ENCODE peak calls at places on chromosomes 16 and 17, in five cellular contexts. One of them, this sample, is unnamed.

GRCh38 chr17:2002767-2003329 is 22.3 kb downstream of the RTN4RL1 start:
- DNase-seq in heart right ventricle: no peak
- DNase-seq in right lobe of liver: no peak
- DNase-seq in GM23338: no peak
- DNase-seq in OCI-LY7: no peak
- DNase-seq in this sample: no peak

GRCh38 chr17:66459811-66460270 is 157.4 kb downstream of the PRKCA start:
- DNase-seq in heart right ventricle: no peak
- DNase-seq in OCI-LY7: no peak
- DNase-seq in GM23338: no peak
- DNase-seq in right lobe of liver: peak; percentile 43
- DNase-seq in this sample: no peak

GRCh38 chr16:25171390-25171789 is 45.4 kb upstream of the AQP8 start:
- DNase-seq in heart right ventricle: no peak
- DNase-seq in GM23338: no peak
- DNase-seq in right lobe of liver: no peak
- DNase-seq in OCI-LY7: no peak
- DNase-seq in this sample: no peak

GRCh38 chr16:87610026-87610425 is 7.7 kb downstream of the JPH3 start:
- DNase-seq in OCI-LY7: no peak
- DNase-seq in right lobe of liver: no peak
- DNase-seq in heart right ventricle: no peak
- DNase-seq in GM23338: no peak
- DNase-seq in this sample: no peak

GRCh38 chr16:88132836-88133506 is 181.7 kb downstream of the BANP start:
- DNase-seq in right lobe of liver: no peak
- DNase-seq in GM23338: no peak
- DNase-seq in heart right ventricle: no peak
- DNase-seq in OCI-LY7: no peak
- DNase-seq in this sample: no peak

GRCh38 chr17:16877102-16877501 is 94.8 kb downstream of the TNFRSF13B start:
- DNase-seq in right lobe of liver: no peak
- DNase-seq in GM23338: no peak
- DNase-seq in OCI-LY7: no peak
- DNase-seq in heart right ventricle: no peak
- DNase-seq in this sample: no peak

GRCh38 chr16:68083861-68084503 is 1.2 kb upstream of the NFATC3 start:
- DNase-seq in heart right ventricle: no peak
- DNase-seq in GM23338: peak; percentile 64
- DNase-seq in right lobe of liver: peak; percentile 55
- DNase-seq in OCI-LY7: no peak
- DNase-seq in this sample: no peak

GRCh38 chr16:27461483-27462171 is 59.7 kb downstream of the IL21R start:
- DNase-seq in right lobe of liver: no peak
- DNase-seq in OCI-LY7: no peak
- DNase-seq in GM23338: no peak
- DNase-seq in heart right ventricle: no peak
- DNase-seq in this sample: no peak

GRCh38 chr16:31880322-31880979 is 6.8 kb downstream of the ZNF267 start:
- DNase-seq in heart right ventricle: no peak
- DNase-seq in GM23338: no peak
- DNase-seq in right lobe of liver: no peak
- DNase-seq in OCI-LY7: no peak
- DNase-seq in this sample: no peak

GRCh38 chr17:48488548-48489106 is 42.2 kb downstream of the HOXB1 start:
- DNase-seq in heart right ventricle: no peak
- DNase-seq in right lobe of liver: no peak
- DNase-seq in GM23338: no peak
- DNase-seq in OCI-LY7: peak; percentile 35
- DNase-seq in this sample: no peak

GRCh38 chr16:14455577-14455976 is 174.5 kb downstream of the PARN start:
- DNase-seq in OCI-LY7: no peak
- DNase-seq in right lobe of liver: no peak
- DNase-seq in heart right ventricle: no peak
- DNase-seq in GM23338: peak; percentile 38
- DNase-seq in this sample: no peak
- TF ChIP-seq CTCF in OCI-LY7: no peak
- TF ChIP-seq CTCF in right lobe of liver: no peak
- TF ChIP-seq CTCF in heart right ventricle: no peak
- TF ChIP-seq CTCF in GM23338: no peak
- TF ChIP-seq CTCF in this sample: no peak

GRCh38 chr17:20205609-20206008 is 196.4 kb downstream of the SPECC1 start:
- DNase-seq in heart right ventricle: no peak
- DNase-seq in GM23338: no peak
- DNase-seq in right lobe of liver: no peak
- DNase-seq in OCI-LY7: no peak
- DNase-seq in this sample: no peak

GRCh38 chr17:20206068-20206467 is 196.9 kb downstream of the SPECC1 start:
- DNase-seq in right lobe of liver: no peak
- DNase-seq in GM23338: no peak
- DNase-seq in OCI-LY7: no peak
- DNase-seq in heart right ventricle: no peak
- DNase-seq in this sample: no peak

GRCh38 chr17:20206591-20206990 is 197.4 kb downstream of the SPECC1 start:
- DNase-seq in right lobe of liver: no peak
- DNase-seq in heart right ventricle: no peak
- DNase-seq in OCI-LY7: no peak
- DNase-seq in GM23338: no peak
- DNase-seq in this sample: no peak

GRCh38 chr17:20208717-20209116 is 199.6 kb downstream of the SPECC1 start:
- DNase-seq in heart right ventricle: no peak
- DNase-seq in GM23338: no peak
- DNase-seq in OCI-LY7: no peak
- DNase-seq in right lobe of liver: no peak
- DNase-seq in this sample: no peak

GRCh38 chr17:20207295-20207985 is 198.3 kb downstream of the SPECC1 start:
- DNase-seq in right lobe of liver: no peak
- DNase-seq in heart right ventricle: no peak
- DNase-seq in OCI-LY7: no peak
- DNase-seq in GM23338: no peak
- DNase-seq in this sample: no peak
- H3K4me3 ChIP-seq in right lobe of liver: no peak overlapping the region
- H3K4me3 ChIP-seq in heart right ventricle: no peak overlapping the region
- H3K4me3 ChIP-seq in OCI-LY7: no peak overlapping the region
- H3K4me3 ChIP-seq in GM23338: no peak overlapping the region
- H3K4me3 ChIP-seq in this sample: no peak overlapping the region

DNA sequence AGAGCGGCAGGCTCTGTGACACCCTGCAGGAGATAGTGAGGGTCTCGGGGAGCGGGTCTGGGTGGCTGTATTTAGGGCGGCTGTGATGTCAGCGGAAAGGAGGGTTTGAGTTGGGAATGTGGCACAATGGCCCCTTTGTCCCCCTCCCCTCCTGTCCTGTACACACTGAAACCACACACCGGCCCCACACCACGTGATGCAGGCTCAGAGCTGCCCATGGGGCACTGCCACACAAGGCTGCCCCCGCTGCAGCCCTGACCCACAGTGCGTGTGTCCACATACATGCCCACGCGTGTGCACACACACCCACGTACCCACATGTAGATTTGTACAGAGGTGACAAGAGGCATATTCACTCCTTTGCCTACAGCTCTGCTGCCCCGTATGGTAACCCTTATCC is 15.3 kb downstream of the SGCA start:
- DNase-seq in right lobe of liver: no peak
- DNase-seq in heart right ventricle: no peak
- DNase-seq in OCI-LY7: no peak
- DNase-seq in GM23338: no peak
- DNase-seq in this sample: no peak
- TF ChIP-seq CTCF in right lobe of liver: no peak
- TF ChIP-seq CTCF in heart right ventricle: no peak
- TF ChIP-seq CTCF in OCI-LY7: no peak
- TF ChIP-seq CTCF in GM23338: no peak
- TF ChIP-seq CTCF in this sample: no peak

GRCh38 chr16:57132470-57132869 is 40.1 kb downstream of the CPNE2 start:
- DNase-seq in GM23338: no peak
- DNase-seq in right lobe of liver: no peak
- DNase-seq in OCI-LY7: no peak
- DNase-seq in heart right ventricle: no peak
- DNase-seq in this sample: no peak

GRCh38 chr16:57137043-57137442 is 44.7 kb downstream of the CPNE2 start:
- DNase-seq in GM23338: no peak
- DNase-seq in OCI-LY7: no peak
- DNase-seq in right lobe of liver: no peak
- DNase-seq in heart right ventricle: no peak
- DNase-seq in this sample: no peak

GRCh38 chr16:57133101-57133500 is 40.7 kb downstream of the CPNE2 start:
- DNase-seq in GM23338: no peak
- DNase-seq in OCI-LY7: no peak
- DNase-seq in right lobe of liver: no peak
- DNase-seq in heart right ventricle: no peak
- DNase-seq in this sample: no peak

GRCh38 chr16:57133911-57134310 is 41.5 kb downstream of the CPNE2 start:
- DNase-seq in heart right ventricle: no peak
- DNase-seq in OCI-LY7: no peak
- DNase-seq in right lobe of liver: no peak
- DNase-seq in GM23338: no peak
- DNase-seq in this sample: no peak

GRCh38 chr16:57134982-57135381 is 42.6 kb downstream of the CPNE2 start:
- DNase-seq in right lobe of liver: no peak
- DNase-seq in heart right ventricle: no peak
- DNase-seq in OCI-LY7: peak; percentile 72
- DNase-seq in GM23338: no peak
- DNase-seq in this sample: no peak
- H3K4me3 ChIP-seq in right lobe of liver: no peak overlapping the region
- H3K4me3 ChIP-seq in heart right ventricle: no peak overlapping the region
- H3K4me3 ChIP-seq in OCI-LY7: peak overlapping the region; percentile 33
- H3K4me3 ChIP-seq in GM23338: no peak overlapping the region
- H3K4me3 ChIP-seq in this sample: no peak overlapping the region

DNA sequence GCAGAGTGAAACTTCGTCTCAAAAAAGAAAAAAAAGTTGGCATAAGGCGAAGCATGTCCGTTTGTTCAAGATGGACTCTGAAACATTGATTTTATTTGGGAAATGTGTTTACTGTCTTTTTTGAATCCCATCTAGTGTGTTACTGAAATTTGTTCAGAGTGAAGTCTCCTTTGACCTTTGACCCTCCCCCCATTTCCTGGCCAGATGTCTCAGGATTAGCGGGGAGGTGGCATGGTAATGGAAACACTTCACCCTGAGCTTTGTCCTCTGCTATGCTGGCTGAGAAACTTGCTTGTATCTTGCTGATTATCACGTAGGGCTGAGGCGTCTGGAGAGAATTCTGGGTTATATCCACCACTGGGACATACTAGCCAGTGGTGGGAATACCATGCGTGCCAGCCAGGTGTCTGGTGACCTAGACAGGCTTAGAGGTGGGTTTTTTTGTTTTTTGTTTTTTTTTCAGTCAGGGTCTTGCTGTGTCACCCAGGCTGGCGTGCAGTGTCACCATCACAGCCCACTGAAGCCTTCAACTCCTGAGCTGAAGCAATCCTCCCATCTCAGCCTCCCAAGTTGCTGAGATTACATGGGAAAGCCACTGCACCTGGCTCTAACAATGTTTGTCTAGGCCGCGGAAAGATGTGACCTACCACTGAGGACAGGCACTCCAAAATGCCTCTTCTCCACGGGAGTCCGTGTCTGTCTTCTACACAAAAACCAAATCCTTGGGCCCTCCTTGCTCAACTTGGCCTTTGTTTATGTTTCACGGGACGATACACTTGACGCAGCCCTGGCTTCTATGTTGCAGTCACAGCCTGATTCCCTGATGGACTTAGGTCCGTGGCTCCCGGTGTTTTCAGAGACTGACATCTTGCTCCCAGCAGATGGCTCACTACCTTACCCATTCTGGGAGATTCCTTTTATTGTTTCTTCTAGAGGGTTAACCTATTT is 6.6 kb upstream of the GALK1 start:
- DNase-seq in right lobe of liver: no peak
- DNase-seq in GM23338: no peak
- DNase-seq in heart right ventricle: no peak
- DNase-seq in OCI-LY7: peak; percentile 35
- DNase-seq in this sample: no peak
- TF ChIP-seq CTCF in right lobe of liver: no peak
- TF ChIP-seq CTCF in GM23338: peak; percentile 13
- TF ChIP-seq CTCF in heart right ventricle: no peak
- TF ChIP-seq CTCF in OCI-LY7: peak; percentile 39
- TF ChIP-seq CTCF in this sample: no peak

GRCh38 chr17:50338645-50339044 is 7.3 kb upstream of the XYLT2 start:
- DNase-seq in GM23338: no peak
- DNase-seq in heart right ventricle: no peak
- DNase-seq in OCI-LY7: no peak
- DNase-seq in right lobe of liver: no peak
- DNase-seq in this sample: no peak
- H3K4me3 ChIP-seq in GM23338: no peak overlapping the region
- H3K4me3 ChIP-seq in heart right ventricle: no peak overlapping the region
- H3K4me3 ChIP-seq in OCI-LY7: no peak overlapping the region
- H3K4me3 ChIP-seq in right lobe of liver: no peak overlapping the region
- H3K4me3 ChIP-seq in this sample: no peak overlapping the region

GRCh38 chr16:4410335-4411075 is 5.9 kb downstream of the CORO7 start:
- DNase-seq in OCI-LY7: no peak
- DNase-seq in GM23338: no peak
- DNase-seq in heart right ventricle: no peak
- DNase-seq in right lobe of liver: no peak
- DNase-seq in this sample: no peak

GRCh38 chr16:4409081-4409932 is 7.1 kb downstream of the CORO7 start:
- DNase-seq in heart right ventricle: no peak
- DNase-seq in right lobe of liver: no peak
- DNase-seq in GM23338: peak; percentile 45
- DNase-seq in OCI-LY7: no peak
- DNase-seq in this sample: no peak

GRCh38 chr16:4412854-4413253 is 3.5 kb downstream of the CORO7 start:
- DNase-seq in right lobe of liver: no peak
- DNase-seq in heart right ventricle: no peak
- DNase-seq in GM23338: no peak
- DNase-seq in OCI-LY7: no peak
- DNase-seq in this sample: no peak

GRCh38 chr16:4412159-4412558 is 4.2 kb downstream of the CORO7 start:
- DNase-seq in OCI-LY7: no peak
- DNase-seq in right lobe of liver: no peak
- DNase-seq in GM23338: no peak
- DNase-seq in heart right ventricle: no peak
- DNase-seq in this sample: no peak

GRCh38 chr16:4411684-4412083 is 4.7 kb downstream of the CORO7 start:
- DNase-seq in right lobe of liver: no peak
- DNase-seq in OCI-LY7: no peak
- DNase-seq in GM23338: no peak
- DNase-seq in heart right ventricle: peak; percentile 76
- DNase-seq in this sample: no peak
- TF ChIP-seq CTCF in right lobe of liver: no peak
- TF ChIP-seq CTCF in OCI-LY7: no peak
- TF ChIP-seq CTCF in GM23338: no peak
- TF ChIP-seq CTCF in heart right ventricle: no peak
- TF ChIP-seq CTCF in this sample: no peak

DNA sequence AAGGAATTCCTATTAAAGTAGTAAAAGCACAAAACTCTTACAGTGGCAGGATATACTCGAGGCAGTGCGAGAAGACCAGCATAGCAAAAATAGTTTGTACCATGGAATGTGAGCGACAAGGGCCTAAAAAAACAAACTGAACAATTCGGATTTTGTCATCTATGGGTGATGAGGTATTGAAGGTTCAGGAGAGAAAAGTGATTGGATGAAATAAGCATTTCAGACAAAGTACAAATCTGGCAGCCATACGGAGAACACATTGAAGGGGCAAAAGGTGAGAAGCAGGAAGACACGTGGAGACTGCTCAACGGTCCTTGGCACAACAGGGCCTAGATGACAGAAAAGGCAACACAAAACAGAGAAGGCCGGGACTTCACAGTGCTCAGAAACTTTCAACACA is 22.5 kb downstream of the MYH10 start:
- DNase-seq in OCI-LY7: no peak
- DNase-seq in heart right ventricle: no peak
- DNase-seq in GM23338: no peak
- DNase-seq in right lobe of liver: no peak
- DNase-seq in this sample: no peak
- H3K4me3 ChIP-seq in OCI-LY7: no peak overlapping the region
- H3K4me3 ChIP-seq in heart right ventricle: no peak overlapping the region
- H3K4me3 ChIP-seq in GM23338: no peak overlapping the region
- H3K4me3 ChIP-seq in right lobe of liver: no peak overlapping the region
- H3K4me3 ChIP-seq in this sample: no peak overlapping the region

This sample was measured in DND-41.